ENCODE peak calls at places on chromosomes 4 and X, in five cellular contexts. N is A549, V is tibial artery, A is upper lobe of right lung, P is Panc1. H is an unnamed sample.

GRCh38 chr4:28225005-28225404 is 1364.4 kb downstream of the STIM2 start:
- DNase-seq in N (peak), V (no peak), A (no peak), P (no peak), H (peak)

GRCh38 chr4:149754526-149754925 is 61.1 kb downstream of the IQCM start:
- DNase-seq in N (no peak), V (no peak), A (no peak), P (no peak), H (no peak)

GRCh38 chr4:120809518-120809917 is 113.0 kb downstream of the PRDM5 start:
- DNase-seq in N (no peak), V (no peak), A (no peak), P (no peak), H (no peak)

GRCh38 chr4:139642364-139642763 is 23.3 kb upstream of the MGST2 start:
- DNase-seq in N (peak), V (no peak), A (no peak), P (no peak), H (no peak)

GRCh38 chr4:173074501-173074946 is 94.1 kb upstream of the GALNT7 start:
- DNase-seq in N (peak), V (no peak), A (no peak), P (peak), H (no peak)

GRCh38 chrX:68935362-68935761 is 106.5 kb downstream of the EFNB1 start:
- DNase-seq in N (no peak), V (no peak), A (no peak), P (no peak), H (no peak)

GRCh38 chr4:143384381-143384994 is 47.8 kb downstream of the GAB1 start:
- DNase-seq in N (no peak), V (peak), A (no peak), P (no peak), H (no peak)

GRCh38 chr4:84708406-84709135 is 125.6 kb downstream of the CDS1 start:
- DNase-seq in N (no peak), V (no peak), A (no peak), P (no peak), H (no peak)

GRCh38 chr4:120215350-120215749 is 148.7 kb upstream of the MAD2L1 start:
- DNase-seq in N (no peak), V (no peak), A (no peak), P (no peak), H (no peak)

GRCh38 chrX:96837808-96838207 is 45.9 kb upstream of the RPA4 start:
- DNase-seq in N (no peak), V (no peak), A (no peak), P (no peak), H (no peak)

GRCh38 chrX:106007815-106008214 is 30.7 kb downstream of the SERPINA7 start:
- DNase-seq in N (no peak), V (no peak), A (no peak), P (no peak), H (no peak)

GRCh38 chrX:129606918-129607317 is 47.8 kb downstream of the APLN start:
- DNase-seq in N (peak), V (peak), A (no peak), P (peak), H (no peak)

GRCh38 chrX:47143894-47144625 is 442 bp downstream of the NDUFB11 start:
- DNase-seq in N (no peak), V (no peak), A (no peak), P (no peak), H (no peak)

GRCh38 chrX:28591542-28591941 is 4.3 kb downstream of the IL1RAPL1 start:
- DNase-seq in N (no peak), V (no peak), A (no peak), P (no peak), H (no peak)

GRCh38 chr4:10185518-10186227 is 69.1 kb upstream of the WDR1 start:
- DNase-seq in N (no peak), V (no peak), A (no peak), P (no peak), H (no peak)

GRCh38 chr4:40178672-40179071 is 18.2 kb upstream of the RHOH start:
- DNase-seq in N (no peak), V (no peak), A (no peak), P (no peak), H (no peak)

GRCh38 chr4:11631416-11631815 is 202.7 kb upstream of the HS3ST1 start:
- DNase-seq in N (no peak), V (no peak), A (no peak), P (no peak), H (no peak)

GRCh38 chrX:23228950-23229448 is 105.7 kb upstream of the PTCHD1 start:
- DNase-seq in N (no peak), V (no peak), A (no peak), P (no peak), H (no peak)

GRCh38 chrX:80806557-80806956 is 3.1 kb downstream of the BRWD3 start:
- DNase-seq in N (no peak), V (no peak), A (no peak), P (no peak), H (no peak)
- H3K4me3 ChIP-seq in N (no peak), V (no peak), A (no peak), P (no peak), H (no peak)

DNA sequence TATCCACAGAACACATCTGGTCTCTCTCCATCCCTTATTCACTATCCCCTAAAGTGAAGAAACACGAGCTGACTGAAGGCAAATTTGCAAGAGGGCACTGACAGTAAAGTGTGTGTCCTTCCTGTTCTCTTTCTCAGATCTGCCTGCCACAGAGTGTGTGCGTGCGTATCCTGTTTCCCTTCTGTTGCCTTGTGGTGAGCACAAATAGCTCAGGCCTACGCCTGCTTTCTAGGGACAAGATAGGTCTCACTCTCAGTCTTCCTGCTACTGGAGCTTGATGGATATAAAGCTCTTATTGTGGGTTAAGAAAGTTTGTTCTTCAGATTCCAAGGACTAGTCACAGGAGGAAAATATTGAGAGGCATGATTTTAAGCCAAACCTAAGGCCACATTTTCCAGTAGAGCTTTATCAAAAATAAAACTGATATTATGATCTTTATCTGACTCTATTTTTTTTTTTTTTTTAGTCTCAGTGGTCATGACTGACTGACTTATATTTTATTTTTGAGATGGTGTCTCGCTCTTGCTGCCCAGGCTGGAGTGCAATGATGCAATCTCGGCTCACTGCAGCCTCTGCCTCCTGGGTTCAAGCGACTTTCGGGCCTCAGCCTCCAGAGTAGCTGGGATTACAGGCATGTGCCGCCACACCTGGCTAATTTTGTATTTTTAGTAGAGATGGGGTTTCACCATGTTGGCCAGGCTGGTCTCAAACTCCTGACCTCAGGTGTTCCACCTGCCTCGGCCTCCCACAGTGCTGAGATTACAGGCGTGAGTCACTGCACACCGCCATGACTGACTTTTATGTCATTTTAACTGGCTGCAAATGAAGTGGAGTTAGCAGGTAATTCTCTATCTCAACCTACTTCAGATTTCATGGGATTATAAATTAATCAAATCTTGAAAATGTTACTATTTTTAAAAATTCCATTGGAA is 140.3 kb upstream of the SH3RF1 start:
- DNase-seq in N (peak), V (peak), A (no peak), P (no peak), H (no peak)
- TF ChIP-seq CTCF in N (no peak), V (no peak), A (no peak), P (no peak), H (no peak)

GRCh38 chr4:17780461-17781071 is 855 bp downstream of the FAM184B start:
- DNase-seq in N (no peak), V (no peak), A (no peak), P (no peak), H (peak)
- H3K4me3 ChIP-seq in N (peak), V (peak), A (peak), P (peak), H (peak)

GRCh38 chr4:38184404-38184803 is 224.2 kb downstream of the PTTG2 start:
- DNase-seq in N (no peak), V (no peak), A (no peak), P (no peak), H (no peak)
- TF ChIP-seq CTCF in N (no peak), V (no peak), A (peak), P (peak), H (no peak)

DNA sequence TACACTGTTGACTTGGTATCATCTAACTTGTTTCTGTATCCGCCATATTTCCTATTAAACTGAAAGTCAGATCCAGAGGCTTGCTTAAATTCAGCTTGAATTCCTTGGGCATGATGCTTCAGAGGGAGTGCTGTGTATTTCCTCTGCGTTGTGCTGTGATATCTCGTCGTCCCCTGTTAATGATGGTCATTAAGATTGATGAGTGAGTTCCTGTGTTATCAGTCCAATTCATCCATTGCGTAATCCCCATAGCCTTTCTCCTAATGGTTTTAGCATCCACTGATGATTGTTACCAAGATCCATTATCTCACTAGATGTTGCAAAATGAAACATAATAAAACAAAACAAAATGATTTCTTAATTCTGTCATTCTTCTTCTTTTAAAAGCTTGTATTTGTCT is 31.3 kb upstream of the CHM start:
- DNase-seq in N (no peak), V (no peak), A (no peak), P (no peak), H (no peak)
- H3K4me3 ChIP-seq in N (no peak), V (no peak), A (no peak), P (no peak), H (no peak)

GRCh38 chr4:17665852-17666251 is 51.4 kb downstream of the MED28 start:
- DNase-seq in N (no peak), V (no peak), A (no peak), P (no peak), H (no peak)
- TF ChIP-seq CTCF in N (no peak), V (no peak), A (no peak), P (no peak), H (no peak)

GRCh38 chrX:73214366-73215094 is at the start of gene NAP1L2:
- DNase-seq in N (peak), V (peak), A (peak), P (no peak), H (peak)

GRCh38 chrX:73213734-73214133 is 917 bp downstream of the NAP1L2 start:
- DNase-seq in N (no peak), V (no peak), A (no peak), P (no peak), H (no peak)

GRCh38 chrX:73215263-73215662 is 612 bp upstream of the NAP1L2 start:
- DNase-seq in N (no peak), V (no peak), A (no peak), P (no peak), H (no peak)
- H3K4me3 ChIP-seq in N (peak), V (peak), A (peak), P (peak), H (peak)

DNA sequence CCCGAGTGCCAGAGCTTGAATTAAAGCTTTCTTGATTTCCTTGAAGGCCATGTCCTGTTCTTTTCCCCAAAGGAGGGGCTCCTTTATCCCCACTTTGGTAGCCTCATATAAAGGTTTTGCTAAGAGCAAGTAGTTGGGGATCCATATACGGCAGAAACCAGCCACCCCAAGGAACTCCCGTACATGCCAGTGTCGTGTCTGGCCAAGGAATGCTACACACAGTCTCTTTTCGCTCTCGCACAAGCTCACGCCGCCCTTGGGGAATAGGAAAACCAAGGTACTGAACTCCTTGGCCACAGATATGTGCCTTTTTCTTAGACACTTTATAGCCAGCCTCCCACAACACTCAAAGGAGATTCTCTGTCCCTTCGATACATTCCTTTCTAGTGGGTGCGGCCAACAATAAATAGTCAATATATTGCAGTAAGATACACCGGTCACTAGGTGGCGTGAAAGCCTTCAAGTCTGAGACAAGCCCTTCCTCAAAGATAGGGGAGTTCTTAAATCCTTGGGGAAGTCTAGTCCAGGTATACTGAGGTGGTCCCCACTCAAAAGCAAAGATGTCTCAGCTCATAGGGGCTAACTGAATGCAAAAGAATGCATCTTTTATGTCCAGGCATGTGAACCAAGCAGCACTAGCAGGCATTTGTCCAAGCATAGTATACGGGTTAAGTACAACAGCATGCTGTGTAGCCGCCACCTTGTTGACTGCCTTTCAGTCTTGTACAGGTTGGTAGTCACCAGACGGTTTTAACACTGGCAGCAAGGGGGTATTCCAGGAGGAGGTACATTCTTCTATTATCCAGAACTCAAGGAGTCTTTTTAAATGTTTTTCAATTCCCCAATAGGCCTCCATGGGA is 57.8 kb upstream of the XAGE1B start:
- DNase-seq in N (peak), V (no peak), A (no peak), P (peak), H (peak)
- TF ChIP-seq CTCF in N (peak), V (peak), A (peak), P (peak), H (peak)